ENCODE peak calls at places on chromosome 6, in five cellular contexts. L, R, Q, W and S are unnamed samples.

GRCh38 chr6:107740496-107741190 is 83.5 kb downstream of the SCML4 start:
- DNase-seq in L (no peak), R (no peak), Q (no peak), W (no peak), S (no peak)

GRCh38 chr6:53658992-53659391 is 6.6 kb downstream of the KLHL31 start:
- DNase-seq in L (no peak), R (no peak), Q (no peak), W (no peak), S (no peak)

GRCh38 chr6:71383891-71384489 is 95.4 kb downstream of the OGFRL1 start:
- DNase-seq in L (peak), R (no peak), Q (peak), W (peak), S (no peak)

GRCh38 chr6:6785163-6785521 is 196.6 kb downstream of the LY86 start:
- DNase-seq in L (no peak), R (no peak), Q (no peak), W (no peak), S (no peak)

GRCh38 chr6:82862543-82862942 is 203.1 kb downstream of the UBE3D start:
- DNase-seq in L (peak), R (no peak), Q (no peak), W (no peak), S (no peak)

GRCh38 chr6:156773935-156774871 is 3.0 kb upstream of the ARID1B start:
- DNase-seq in L (no peak), R (no peak), Q (no peak), W (no peak), S (no peak)

GRCh38 chr6:79240509-79240908 is 6.0 kb upstream of the HMGN3 start:
- DNase-seq in L (no peak), R (no peak), Q (no peak), W (no peak), S (no peak)

GRCh38 chr6:42028234-42029061 is 21.9 kb upstream of the TAF8 start:
- DNase-seq in L (no peak), R (no peak), Q (no peak), W (peak), S (no peak)

GRCh38 chr6:63624091-63624490 is 11.5 kb upstream of the PHF3 start:
- DNase-seq in L (no peak), R (no peak), Q (no peak), W (no peak), S (no peak)

GRCh38 chr6:117976030-117976651 is 69.1 kb downstream of the SLC35F1 start:
- DNase-seq in L (peak), R (no peak), Q (peak), W (peak), S (peak)

GRCh38 chr6:50147371-50147770 is 97.6 kb upstream of the DEFB112 start:
- DNase-seq in L (no peak), R (no peak), Q (no peak), W (no peak), S (no peak)

GRCh38 chr6:29708432-29709177 is 14.6 kb upstream of the HLA-F start:
- DNase-seq in L (no peak), R (no peak), Q (no peak), W (no peak), S (no peak)

GRCh38 chr6:160979063-160979708 is 12.4 kb upstream of the MAP3K4 start:
- DNase-seq in L (no peak), R (no peak), Q (no peak), W (no peak), S (no peak)

GRCh38 chr6:157714153-157714490 is 108.9 kb upstream of the SNX9 start:
- DNase-seq in L (no peak), R (no peak), Q (no peak), W (no peak), S (no peak)

GRCh38 chr6:13354331-13355042 is 26.1 kb upstream of the TBC1D7 start:
- DNase-seq in L (no peak), R (no peak), Q (no peak), W (peak), S (no peak)

GRCh38 chr6:4776967-4777925 is 1.0 kb downstream of the CDYL start:
- DNase-seq in L (no peak), R (no peak), Q (no peak), W (peak), S (no peak)

GRCh38 chr6:35062676-35063574 is 78.2 kb downstream of the TCP11 start:
- DNase-seq in L (no peak), R (no peak), Q (no peak), W (no peak), S (no peak)

GRCh38 chr6:74606488-74607135 is 599.2 kb downstream of the COL12A1 start:
- DNase-seq in L (no peak), R (no peak), Q (no peak), W (no peak), S (no peak)

GRCh38 chr6:116511424-116512131 is at the start of gene CALHM5:
- DNase-seq in L (peak), R (no peak), Q (no peak), W (peak), S (no peak)

GRCh38 chr6:3208096-3208774 is 19.2 kb downstream of the TUBB2B start:
- DNase-seq in L (no peak), R (no peak), Q (no peak), W (peak), S (no peak)

GRCh38 chr6:106783631-106784566 is 154.5 kb downstream of the QRSL1 start:
- DNase-seq in L (no peak), R (no peak), Q (no peak), W (no peak), S (no peak)

GRCh38 chr6:169160855-169161560 is 92.6 kb downstream of the THBS2 start:
- DNase-seq in L (no peak), R (no peak), Q (no peak), W (no peak), S (no peak)

GRCh38 chr6:31575952-31576684 is 753 bp downstream of the TNF start:
- DNase-seq in L (no peak), R (no peak), Q (no peak), W (no peak), S (no peak)

GRCh38 chr6:41937881-41938574 is 3.6 kb downstream of the CCND3 start:
- DNase-seq in L (no peak), R (no peak), Q (no peak), W (peak), S (no peak)

GRCh38 chr6:5529733-5530132 is 268.4 kb downstream of the FARS2 start:
- DNase-seq in L (no peak), R (no peak), Q (no peak), W (no peak), S (no peak)

GRCh38 chr6:152240436-152240835 is 396.7 kb downstream of the SYNE1 start:
- DNase-seq in L (no peak), R (no peak), Q (no peak), W (no peak), S (no peak)

GRCh38 chr6:12873706-12874105 is 157.1 kb downstream of the PHACTR1 start:
- DNase-seq in L (no peak), R (no peak), Q (no peak), W (no peak), S (no peak)

GRCh38 chr6:1436334-1437306 is 47.2 kb downstream of the FOXF2 start:
- DNase-seq in L (peak), R (peak), Q (peak), W (peak), S (peak)

GRCh38 chr6:31572041-31572911 is at the start of gene LTA:
- DNase-seq in L (no peak), R (no peak), Q (no peak), W (no peak), S (no peak)

GRCh38 chr6:56753801-56754200 is 111.1 kb upstream of the DST start:
- DNase-seq in L (no peak), R (no peak), Q (no peak), W (no peak), S (no peak)

GRCh38 chr6:163533443-163533842 is 118.9 kb downstream of the QKI start:
- DNase-seq in L (no peak), R (no peak), Q (peak), W (peak), S (no peak)

GRCh38 chr6:62345446-62345845 is 59.4 kb upstream of the KHDRBS2 start:
- DNase-seq in L (no peak), R (no peak), Q (no peak), W (no peak), S (no peak)

GRCh38 chr6:22113046-22113766 is 183.6 kb downstream of the PRL start:
- DNase-seq in L (peak), R (no peak), Q (no peak), W (no peak), S (no peak)

DNA sequence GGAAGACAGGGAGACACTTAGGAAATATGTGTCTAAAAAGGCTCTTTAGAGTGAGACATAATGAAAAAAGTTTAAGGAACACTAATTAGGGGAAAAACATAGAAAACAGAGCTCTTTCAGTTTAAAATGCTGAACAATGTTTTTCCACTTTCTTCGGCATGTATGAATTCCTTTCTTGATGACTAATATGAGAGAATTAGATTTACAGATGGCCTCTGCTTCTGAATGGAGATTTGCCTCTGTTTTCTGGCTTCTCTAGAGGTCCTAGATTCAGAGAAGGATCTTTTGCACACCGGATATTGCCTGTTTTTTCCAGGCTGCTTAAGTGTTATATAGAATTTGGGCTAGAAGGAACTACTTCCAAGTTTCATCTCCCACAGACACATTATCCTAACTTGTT is 224.5 kb downstream of the CLIC5 start:
- DNase-seq in L (no peak), R (no peak), Q (no peak), W (no peak), S (no peak)
- TF ChIP-seq ZNF274 in L (no peak), R (no peak), Q (no peak), W (no peak), S (no peak)

DNA sequence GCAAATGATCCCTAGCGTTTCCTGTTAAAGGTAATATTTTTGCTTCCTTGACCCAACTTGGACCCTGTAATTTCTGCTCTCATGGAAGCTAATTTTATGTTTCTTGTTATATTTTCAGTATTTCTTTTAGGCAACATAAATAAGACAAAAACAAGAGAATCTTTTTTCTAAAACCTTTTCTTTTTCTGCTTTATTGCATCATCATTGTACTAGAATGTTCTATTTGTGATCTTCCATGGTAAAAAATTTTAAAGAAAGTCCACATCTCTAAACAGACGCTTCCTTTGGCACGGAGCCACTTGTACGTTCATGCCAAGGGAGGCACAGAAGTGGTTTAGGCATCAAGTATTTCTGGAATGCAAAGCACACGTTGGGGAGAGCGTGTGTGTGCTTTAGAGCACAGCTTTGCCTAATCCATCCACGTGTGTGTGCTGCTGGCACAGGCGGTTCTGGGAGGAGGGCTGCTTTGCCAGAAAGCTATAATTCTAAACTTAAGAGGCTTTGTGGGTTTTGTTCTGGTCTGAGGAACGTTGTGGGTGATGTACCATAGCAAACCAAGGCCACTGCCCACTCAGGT is 98.3 kb downstream of the SASH1 start:
- DNase-seq in L (peak), R (peak), Q (peak), W (no peak), S (no peak)
- H3K4me3 ChIP-seq in L (peak), R (no peak), Q (no peak), W (no peak), S (no peak)

GRCh38 chr6:47168176-47168575 is 126.0 kb upstream of the ADGRF1 start:
- DNase-seq in L (peak), R (no peak), Q (peak), W (peak), S (no peak)
- TF ChIP-seq YY1 in L (peak), R (no peak), Q (no peak), W (no peak), S (no peak)

GRCh38 chr6:44058617-44059358 is 68.5 kb downstream of the MRPL14 start:
- DNase-seq in L (peak), R (no peak), Q (peak), W (peak), S (no peak)

GRCh38 chr6:44060622-44061374 is 66.5 kb downstream of the MRPL14 start:
- DNase-seq in L (no peak), R (no peak), Q (no peak), W (no peak), S (no peak)

GRCh38 chr6:44057931-44058616 is 69.2 kb downstream of the MRPL14 start:
- DNase-seq in L (no peak), R (no peak), Q (no peak), W (peak), S (no peak)

GRCh38 chr6:44061375-44062104 is 65.7 kb downstream of the MRPL14 start:
- DNase-seq in L (no peak), R (no peak), Q (no peak), W (no peak), S (no peak)

GRCh38 chr6:44059359-44060342 is 67.6 kb downstream of the MRPL14 start:
- DNase-seq in L (no peak), R (no peak), Q (no peak), W (peak), S (no peak)
- TF ChIP-seq ZNF274 in L (no peak), R (no peak), Q (no peak), W (no peak), S (no peak)